ENCODE peak calls at places on chromosomes 11 and 22, in six cellular contexts. N is A549, Y is Peyer's patch, O is spleen, P is SK-N-SH, X is MM.1S. U is an unnamed sample.

GRCh38 chr11:65279713-65280459 is 18.1 kb downstream of the POLA2 start:
- DNase-seq in N (peak; percentile 81), Y (peak; percentile 64), O (no peak), P (no peak), X (no peak), U (no peak)

GRCh38 chr11:106706355-106706754 is 311.9 kb downstream of the GUCY1A2 start:
- DNase-seq in N (peak; percentile 39), Y (no peak), O (no peak), P (peak; percentile 1), X (no peak), U (no peak)

GRCh38 chr11:78339483-78339882 is 78.1 kb downstream of the GAB2 start:
- DNase-seq in N (no peak), Y (no peak), O (no peak), P (no peak), X (no peak), U (no peak)

GRCh38 chr11:45208135-45208534 is 61.7 kb downstream of the PRDM11 start:
- DNase-seq in N (no peak), Y (no peak), O (no peak), P (no peak), X (no peak), U (no peak)

GRCh38 chr22:22446527-22446926 is 62.0 kb downstream of the ZNF280B start:
- DNase-seq in N (no peak), Y (no peak), O (no peak), P (no peak), X (no peak), U (no peak)

GRCh38 chr11:68750197-68750987 is 928 bp downstream of the TESMIN start:
- DNase-seq in N (no peak), Y (peak; percentile 51), O (peak; percentile 85), P (no peak), X (no peak), U (no peak)

GRCh38 chr11:67504023-67504949 is 877 bp downstream of the PITPNM1 start:
- DNase-seq in N (peak; percentile 32), Y (no peak), O (peak; percentile 88), P (peak; percentile 88), X (no peak), U (no peak)

GRCh38 chr11:79434263-79434662 is 6.6 kb downstream of the TENM4 start:
- DNase-seq in N (no peak), Y (no peak), O (no peak), P (no peak), X (no peak), U (no peak)

GRCh38 chr11:36431429-36432092 is 78.5 kb downstream of the TRAF6 start:
- DNase-seq in N (peak; percentile 95), Y (peak; percentile 87), O (no peak), P (no peak), X (no peak), U (no peak)

GRCh38 chr22:43273902-43274484 is 69.2 kb downstream of the SCUBE1 start:
- DNase-seq in N (peak; percentile 69), Y (peak; percentile 62), O (no peak), P (peak; percentile 78), X (peak; percentile 63), U (no peak)

GRCh38 chr11:12056112-12056511 is 47.7 kb upstream of the DKK3 start:
- DNase-seq in N (no peak), Y (no peak), O (no peak), P (no peak), X (no peak), U (no peak)

GRCh38 chr11:62796281-62796680 is 4.5 kb upstream of the TMEM223 start:
- DNase-seq in N (no peak), Y (no peak), O (no peak), P (no peak), X (no peak), U (no peak)

GRCh38 chr22:44196731-44197131 is 16.0 kb downstream of the PARVG start:
- DNase-seq in N (no peak), Y (no peak), O (peak; percentile 51), P (no peak), X (no peak), U (no peak)

GRCh38 chr11:79100093-79100704 is 340.6 kb downstream of the TENM4 start:
- DNase-seq in N (peak; percentile 81), Y (peak; percentile 59), O (no peak), P (peak; percentile 82), X (peak; percentile 52), U (peak; percentile 37)

GRCh38 chr11:126861796-126862195 is 138.8 kb downstream of the KIRREL3 start:
- DNase-seq in N (no peak), Y (no peak), O (no peak), P (no peak), X (no peak), U (no peak)

GRCh38 chr22:33864723-33865130 is 55.5 kb downstream of the LARGE1 start:
- DNase-seq in N (no peak), Y (no peak), O (no peak), P (no peak), X (no peak), U (no peak)

GRCh38 chr11:1765871-1766718 is 2.4 kb upstream of the CTSD start:
- DNase-seq in N (no peak), Y (no peak), O (peak; percentile 76), P (no peak), X (no peak), U (no peak)

GRCh38 chr11:103537904-103538502 is 428.8 kb downstream of the DYNC2H1 start:
- DNase-seq in N (no peak), Y (no peak), O (no peak), P (peak; percentile 30), X (no peak), U (no peak)

GRCh38 chr22:40594346-40594745 is 42.2 kb downstream of the MRTFA start:
- DNase-seq in N (no peak), Y (no peak), O (no peak), P (no peak), X (no peak), U (no peak)

GRCh38 chr11:29214833-29215232 is 802.0 kb downstream of the KCNA4 start:
- DNase-seq in N (no peak), Y (no peak), O (no peak), P (no peak), X (no peak), U (no peak)

GRCh38 chr11:1948389-1948788 is 1.3 kb downstream of the MRPL23 start:
- DNase-seq in N (no peak), Y (no peak), O (peak; percentile 23), P (no peak), X (no peak), U (no peak)

GRCh38 chr22:28052818-28053217 is 133.8 kb upstream of the PITPNB start:
- DNase-seq in N (no peak), Y (no peak), O (no peak), P (no peak), X (no peak), U (no peak)

GRCh38 chr11:19441752-19442553 is 201.2 kb upstream of the E2F8 start:
- DNase-seq in N (peak; percentile 88), Y (no peak), O (no peak), P (peak; percentile 64), X (peak; percentile 75), U (no peak)

DNA sequence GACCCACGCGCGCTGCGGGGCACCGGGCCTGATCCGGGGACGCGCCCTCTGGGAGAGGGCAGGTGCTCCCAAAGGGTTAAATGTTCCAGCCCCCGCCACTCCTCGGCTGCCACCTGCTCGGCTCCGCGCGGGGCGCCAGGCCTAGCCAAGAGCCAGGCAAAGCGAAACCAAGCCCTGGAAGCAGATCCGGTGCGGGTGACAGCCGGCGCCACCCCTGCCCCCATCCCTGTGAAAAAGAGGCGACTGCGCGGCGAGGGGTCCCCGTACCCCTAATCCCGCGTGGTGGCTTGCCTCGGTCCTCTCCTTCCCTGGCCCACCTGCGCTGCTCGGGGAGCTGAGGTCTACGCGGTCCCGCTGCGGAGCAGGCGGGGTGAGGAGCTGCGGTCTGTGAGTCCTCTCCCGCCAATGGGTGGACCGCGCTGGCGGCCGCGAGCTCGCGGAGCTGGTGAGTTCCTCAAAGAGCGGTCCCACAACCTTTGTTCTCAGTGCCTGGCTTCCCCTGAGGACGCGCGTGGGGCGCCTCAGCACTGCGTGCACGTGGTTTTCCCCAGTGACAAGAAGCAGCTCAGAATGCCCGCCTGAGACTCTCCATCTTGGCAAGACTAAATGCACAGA is at the start of gene ME3:
- DNase-seq in N (peak; percentile 60), Y (peak; percentile 73), O (peak; percentile 87), P (peak; percentile 77), X (peak; percentile 68), U (peak; percentile 71)
- H3K4me3 ChIP-seq in N (peak within 1 kb of the TSS; percentile 61), Y (peak within 1 kb of the TSS; percentile 59), O (peak within 1 kb of the TSS; percentile 69), P (peak within 1 kb of the TSS; percentile 52), X (peak within 1 kb of the TSS; percentile 77), U (peak within 1 kb of the TSS; percentile 69)

DNA sequence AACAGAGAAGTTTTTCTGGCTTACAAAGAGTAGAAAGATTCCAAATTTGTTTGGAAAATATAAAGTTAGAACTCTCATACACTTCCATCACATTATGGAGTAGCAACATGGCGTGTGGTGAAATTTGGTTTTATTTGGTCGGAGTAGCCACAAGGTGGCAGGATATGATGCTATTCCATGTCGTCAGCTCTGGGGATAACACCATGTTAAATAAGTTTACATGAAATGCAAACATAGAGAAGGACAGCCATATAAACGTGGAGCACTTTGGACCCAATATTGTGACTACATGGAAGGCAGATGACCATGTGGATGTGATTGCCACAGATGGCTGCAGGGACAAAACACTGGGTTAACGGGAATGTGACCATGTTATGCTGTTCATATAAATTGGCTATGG is 21.1 kb downstream of the OR5M11 start:
- DNase-seq in N (peak; percentile 4), Y (peak; percentile 53), O (no peak), P (peak; percentile 2), X (no peak), U (no peak)
- TF ChIP-seq CTCF in N (peak; percentile 44), Y (peak; percentile 65), O (no peak), P (peak; percentile 38), X (peak; percentile 18), U (peak; percentile 14)

GRCh38 chr11:93166194-93166593 is 31.6 kb downstream of the SLC36A4 start:
- DNase-seq in N (no peak), Y (no peak), O (no peak), P (no peak), X (peak; percentile 48), U (no peak)
- H3K9me3 ChIP-seq in N (no peaks in the 10 kb centered on the region), Y (no peaks in the 10 kb centered on the region), O (no peaks in the 10 kb centered on the region), P (no peaks in the 10 kb centered on the region), X (no peaks in the 10 kb centered on the region), U (no peaks in the 10 kb centered on the region)

GRCh38 chr11:134040386-134041297 is 28.2 kb upstream of the JAM3 start:
- DNase-seq in N (no peak), Y (no peak), O (peak; percentile 51), P (no peak), X (no peak), U (no peak)

GRCh38 chr11:134041349-134041748 is 27.5 kb upstream of the JAM3 start:
- DNase-seq in N (no peak), Y (no peak), O (no peak), P (no peak), X (no peak), U (no peak)

GRCh38 chr11:134039726-134040385 is 29.0 kb upstream of the JAM3 start:
- DNase-seq in N (no peak), Y (no peak), O (peak; percentile 45), P (no peak), X (no peak), U (no peak)

GRCh38 chr11:134037093-134037908 is 31.6 kb upstream of the JAM3 start:
- DNase-seq in N (no peak), Y (peak; percentile 80), O (peak; percentile 89), P (peak; percentile 84), X (no peak), U (peak; percentile 75)

DNA sequence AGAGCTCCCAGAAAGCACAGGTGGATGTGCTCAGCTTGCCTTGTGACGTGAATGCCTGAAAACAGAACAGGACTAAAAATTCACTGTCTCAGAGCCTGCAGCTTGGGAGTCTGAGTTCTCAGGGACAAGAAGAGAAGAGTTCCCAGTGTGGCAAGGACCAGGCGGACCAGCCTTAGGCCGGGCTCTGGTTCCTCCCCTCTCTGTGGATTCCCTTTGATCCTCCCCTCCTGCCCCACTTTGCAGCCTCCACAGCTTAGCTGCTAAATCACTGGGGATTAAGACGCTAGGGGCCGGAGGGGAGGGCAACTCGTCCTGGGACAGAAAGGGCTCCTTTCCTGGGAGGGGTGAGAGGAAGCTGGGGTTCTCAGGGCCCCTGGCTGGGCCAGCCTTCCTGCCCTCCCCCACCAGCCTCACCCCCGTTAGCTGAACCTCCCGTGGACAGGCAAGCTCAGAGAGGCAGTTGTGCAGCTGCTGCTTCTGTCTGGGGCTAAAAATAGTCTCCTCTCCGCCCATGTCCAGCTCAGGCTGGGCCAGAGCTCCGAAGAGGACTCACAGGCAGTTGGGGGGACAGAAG is 29.9 kb upstream of the JAM3 start:
- DNase-seq in N (no peak), Y (no peak), O (no peak), P (no peak), X (no peak), U (no peak)
- H3K4me3 ChIP-seq in N (no peak overlapping the region), Y (no peak overlapping the region), O (no peak overlapping the region), P (no peak overlapping the region), X (no peak overlapping the region), U (no peak overlapping the region)